ENCODE peak calls at places on chromosome 1, in four cellular contexts. A, J, C and X are unnamed samples.

GRCh38 chr1:169156537-169156936 is 50.0 kb downstream of the ATP1B1 start:
- DNase-seq in A (no peak), J (no peak), C (no peak), X (no peak)

GRCh38 chr1:13798120-13798519 is 98.1 kb downstream of the PRDM2 start:
- DNase-seq in A (no peak), J (no peak), C (no peak), X (no peak)

GRCh38 chr1:220922951-220923350 is 43.7 kb downstream of the HLX start:
- DNase-seq in A (no peak), J (no peak), C (no peak), X (no peak)

GRCh38 chr1:8396083-8396911 is 78.4 kb downstream of the SLC45A1 start:
- DNase-seq in A (peak; percentile 73), J (no peak), C (peak; percentile 67), X (no peak)

GRCh38 chr1:159591981-159592380 is 4.4 kb downstream of the APCS start:
- DNase-seq in A (no peak), J (no peak), C (peak; percentile 36), X (no peak)

GRCh38 chr1:21292503-21292990 is 2.3 kb upstream of the ECE1 start:
- DNase-seq in A (no peak), J (no peak), C (no peak), X (no peak)

GRCh38 chr1:59353453-59353852 is 56.6 kb downstream of the FGGY start:
- DNase-seq in A (no peak), J (no peak), C (no peak), X (no peak)

GRCh38 chr1:232963366-232963765 is 13.0 kb downstream of the NTPCR start:
- DNase-seq in A (peak; percentile 31), J (no peak), C (no peak), X (no peak)

GRCh38 chr1:91876040-91876470 is 9.9 kb downstream of the TGFBR3 start:
- DNase-seq in A (no peak), J (no peak), C (no peak), X (no peak)

GRCh38 chr1:2452583-2453315 is 23.3 kb upstream of the PLCH2 start:
- DNase-seq in A (no peak), J (no peak), C (peak; percentile 27), X (no peak)

GRCh38 chr1:230877139-230877923 is 9.0 kb upstream of the C1orf198 start:
- DNase-seq in A (peak; percentile 68), J (no peak), C (peak; percentile 78), X (no peak)

GRCh38 chr1:67732750-67733151 is 47.8 kb downstream of the GADD45A start:
- DNase-seq in A (peak; percentile 91), J (no peak), C (peak; percentile 75), X (no peak)

GRCh38 chr1:173043253-173043652 is 7.5 kb downstream of the TNFSF18 start:
- DNase-seq in A (peak; percentile 17), J (no peak), C (peak; percentile 74), X (no peak)

GRCh38 chr1:58818075-58818474 is 34.2 kb upstream of the JUN start:
- DNase-seq in A (peak; percentile 93), J (no peak), C (peak; percentile 88), X (no peak)

GRCh38 chr1:57232500-57232899 is 191.4 kb downstream of the DAB1 start:
- DNase-seq in A (no peak), J (no peak), C (no peak), X (no peak)

GRCh38 chr1:218527737-218528136 is 182.6 kb downstream of the TGFB2 start:
- DNase-seq in A (no peak), J (no peak), C (no peak), X (no peak)

GRCh38 chr1:184386271-184387068 is at the start of gene C1orf21:
- DNase-seq in A (peak; percentile 82), J (no peak), C (peak; percentile 86), X (peak; percentile 64)

GRCh38 chr1:22500476-22500875 is 48.8 kb downstream of the ZBTB40 start:
- DNase-seq in A (peak; percentile 31), J (no peak), C (peak; percentile 68), X (no peak)

GRCh38 chr1:227532019-227532619 is 31.2 kb upstream of the ZNF678 start:
- DNase-seq in A (no peak), J (no peak), C (no peak), X (no peak)

GRCh38 chr1:33007190-33008050 is 29.3 kb downstream of the AK2 start:
- DNase-seq in A (peak; percentile 94), J (no peak), C (peak; percentile 90), X (no peak)
- TF ChIP-seq CTCF in A (peak; percentile 74), J (no peak), C (peak; percentile 74), X (peak; percentile 33)

DNA sequence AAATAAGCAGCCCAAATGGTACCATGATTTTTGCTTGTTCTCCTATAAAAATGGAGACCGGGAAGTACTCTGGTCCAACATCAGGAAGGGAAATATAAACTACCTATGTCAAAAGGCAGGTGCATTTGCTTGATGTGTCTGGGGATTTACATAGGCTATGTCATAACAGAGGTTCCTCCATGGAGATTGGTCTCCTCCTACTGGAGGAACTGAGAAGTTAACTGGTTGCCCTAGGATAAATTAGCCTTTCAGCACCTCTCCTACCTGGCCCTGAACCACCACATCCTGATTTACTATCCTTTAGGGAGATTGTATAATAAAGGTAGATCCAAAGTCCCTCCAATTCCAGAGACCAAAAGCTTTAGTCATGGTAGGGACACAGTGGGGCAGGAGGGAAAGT is 1109.3 kb upstream of the B3GALT2 start:
- DNase-seq in A (no peak), J (no peak), C (peak; percentile 43), X (no peak)
- TF ChIP-seq CTCF in A (no peak), J (peak; percentile 92), C (peak; percentile 66), X (peak; percentile 63)

GRCh38 chr1:211535338-211535737 is 43.4 kb upstream of the RD3 start:
- DNase-seq in A (no peak), J (no peak), C (no peak), X (peak; percentile 10)
- TF ChIP-seq CTCF in A (no peak), J (no peak), C (no peak), X (no peak)

DNA sequence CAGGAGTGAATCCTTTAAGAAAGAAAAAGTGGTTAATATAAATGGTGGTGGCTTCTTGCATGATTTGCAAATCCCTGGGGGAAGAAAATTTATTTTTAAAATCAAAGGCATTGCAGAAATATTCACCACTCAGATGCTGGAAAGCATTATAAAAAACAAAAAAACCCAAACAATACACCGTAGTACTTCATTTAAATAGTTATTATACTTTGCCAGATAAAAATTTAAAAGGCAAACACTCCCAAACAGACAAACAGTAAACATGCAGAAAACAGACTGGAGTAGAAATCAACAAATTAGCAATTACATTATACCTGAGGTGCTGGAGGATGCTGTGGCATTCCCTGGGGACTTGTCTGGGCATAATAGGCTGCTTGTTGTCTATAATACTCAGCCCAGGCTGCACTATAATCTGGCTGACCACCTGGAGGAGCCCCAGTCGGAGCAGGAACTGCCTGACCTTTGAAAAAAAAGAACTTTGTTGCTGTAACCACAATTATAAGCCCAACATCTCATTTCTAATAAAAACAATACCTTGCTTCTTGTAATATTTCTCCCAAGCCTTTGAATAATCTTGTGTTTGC is 29.9 kb downstream of the FUBP1 start:
- DNase-seq in A (peak; percentile 51), J (no peak), C (peak; percentile 44), X (no peak)
- TF ChIP-seq CTCF in A (peak; percentile 44), J (no peak), C (peak; percentile 46), X (no peak)

GRCh38 chr1:3942416-3943122 is 42.5 kb upstream of the C1orf174 start:
- DNase-seq in A (no peak), J (no peak), C (no peak), X (no peak)

GRCh38 chr1:3943123-3943431 is 43.0 kb upstream of the C1orf174 start:
- DNase-seq in A (no peak), J (no peak), C (no peak), X (no peak)

GRCh38 chr1:3944621-3944914 is 44.5 kb upstream of the C1orf174 start:
- DNase-seq in A (no peak), J (no peak), C (no peak), X (no peak)

GRCh38 chr1:3945222-3945621 is 45.1 kb upstream of the C1orf174 start:
- DNase-seq in A (no peak), J (no peak), C (no peak), X (no peak)

DNA sequence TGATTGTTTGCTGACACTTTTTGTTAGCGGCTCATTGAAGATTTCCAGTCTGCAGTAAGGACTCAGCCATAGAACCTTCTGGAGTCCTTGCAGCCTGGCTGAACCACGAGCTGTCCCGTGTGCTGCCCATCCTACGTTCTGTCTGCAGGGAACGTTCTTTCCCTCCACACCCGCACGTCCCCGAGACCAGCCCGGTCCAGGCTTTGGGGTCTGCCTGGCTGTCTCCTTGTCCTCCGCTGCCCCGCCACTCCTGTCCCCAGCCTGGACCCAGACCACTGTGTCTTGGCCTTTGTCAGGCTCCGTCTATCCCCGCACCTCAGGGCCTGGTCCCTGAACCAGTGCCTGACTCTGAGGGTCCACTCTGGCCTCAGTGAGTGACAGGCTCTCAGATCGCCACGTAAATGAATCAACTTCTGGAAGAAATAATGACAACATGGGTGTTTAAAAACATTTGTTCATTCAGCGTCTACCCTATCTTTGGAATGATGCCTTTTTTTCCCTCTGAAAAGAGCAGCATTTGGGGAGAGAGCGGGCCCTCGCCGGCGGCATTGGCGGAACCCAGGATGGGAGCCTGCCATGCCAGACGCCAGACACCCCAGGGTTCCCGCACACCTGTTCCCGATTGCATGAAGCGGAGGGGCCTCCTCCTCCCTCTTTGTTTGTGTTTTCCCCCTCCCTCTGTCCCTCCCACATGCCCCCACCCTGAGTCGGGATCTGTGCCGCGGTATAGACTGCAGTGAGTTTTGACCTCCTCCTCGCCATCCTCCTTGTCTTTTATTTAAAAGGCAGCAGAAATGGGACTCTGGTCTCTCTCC is 43.9 kb upstream of the C1orf174 start:
- DNase-seq in A (no peak), J (no peak), C (no peak), X (no peak)
- TF ChIP-seq CTCF in A (no peak), J (no peak), C (no peak), X (no peak)

GRCh38 chr1:85576642-85577420 is 3.7 kb upstream of the CCN1 start:
- DNase-seq in A (peak; percentile 85), J (no peak), C (peak; percentile 94), X (peak; percentile 36)

GRCh38 chr1:85576256-85576641 is 4.3 kb upstream of the CCN1 start:
- DNase-seq in A (peak; percentile 89), J (no peak), C (no peak), X (no peak)

GRCh38 chr1:85578321-85579295 is 2.0 kb upstream of the CCN1 start:
- DNase-seq in A (peak; percentile 98), J (no peak), C (peak; percentile 97), X (no peak)

GRCh38 chr1:85579619-85580018 is 942 bp upstream of the CCN1 start:
- DNase-seq in A (peak; percentile 82), J (no peak), C (peak; percentile 75), X (no peak)

GRCh38 chr1:85577421-85578320 is 2.9 kb upstream of the CCN1 start:
- DNase-seq in A (no peak), J (no peak), C (no peak), X (no peak)
- TF ChIP-seq CTCF in A (no peak), J (no peak), C (no peak), X (no peak)

GRCh38 chr1:93749894-93750301 is 68.3 kb upstream of the BCAR3 start:
- DNase-seq in A (no peak), J (no peak), C (no peak), X (no peak)
- TF ChIP-seq CTCF in A (peak; percentile 26), J (no peak), C (peak; percentile 30), X (peak; percentile 7)

GRCh38 chr1:17188889-17189631 is 15.9 kb upstream of the PADI1 start:
- DNase-seq in A (no peak), J (no peak), C (no peak), X (no peak)
- TF ChIP-seq CTCF in A (no peak), J (no peak), C (no peak), X (no peak)